ENCODE peak calls at places on chromosome 20, in ten cellular contexts. G, C, V, B, A, Z, M, E, P and S are unnamed samples.
A peak's percentile ranks its signal among the peaks of the same experiment; 100 is the strongest.

GRCh38 chr20:3158968-3159431 is 665 bp downstream of the FASTKD5 start:
- DNase-seq in C (peak; percentile 15), M (no peak), A (no peak), E (no peak), B (no peak), Z (peak; percentile 28), P (no peak), V (no peak), G (no peak), S (no peak)

GRCh38 chr20:23623666-23624065 is 14.1 kb downstream of the CST3 start:
- DNase-seq in V (no peak), M (no peak), A (no peak), E (no peak), C (peak; percentile 61), B (no peak), Z (no peak), G (no peak), P (no peak), S (no peak)

GRCh38 chr20:63392465-63393365 is 31.6 kb upstream of the CHRNA4 start:
- DNase-seq in V (no peak), P (no peak), E (no peak), C (no peak), Z (no peak), A (no peak), B (no peak), M (no peak), G (no peak), S (no peak)

GRCh38 chr20:50191065-50191565 is 485 bp downstream of the CEBPB start:
- DNase-seq in P (peak; percentile 81), M (peak; percentile 68), G (no peak), A (no peak), C (peak; percentile 67), B (no peak), V (peak; percentile 85), Z (no peak), E (no peak), S (no peak)

GRCh38 chr20:32941155-32941885 is 62.9 kb downstream of the SUN5 start:
- DNase-seq in P (no peak), G (no peak), C (no peak), B (no peak), V (no peak), M (no peak), E (no peak), A (no peak), Z (no peak), S (no peak)

GRCh38 chr20:16533493-16533892 is 39.8 kb downstream of the KIF16B start:
- DNase-seq in B (no peak), C (no peak), A (no peak), Z (no peak), G (no peak), M (no peak), E (no peak), V (no peak), P (no peak), S (no peak)

GRCh38 chr20:39338977-39339376 is 376.8 kb downstream of the DHX35 start:
- DNase-seq in G (no peak), P (peak; percentile 40), Z (no peak), V (no peak), M (peak; percentile 23), B (no peak), A (no peak), C (no peak), E (no peak), S (no peak)

GRCh38 chr20:49486064-49486463 is 3.6 kb upstream of the KCNB1 start:
- DNase-seq in M (no peak), B (no peak), A (no peak), G (no peak), P (no peak), V (no peak), E (no peak), Z (no peak), C (no peak), S (no peak)

GRCh38 chr20:49641683-49642649 is 71.7 kb downstream of the B4GALT5 start:
- DNase-seq in Z (no peak), E (no peak), B (no peak), G (no peak), P (no peak), C (no peak), V (no peak), M (peak; percentile 53), A (no peak), S (no peak)

GRCh38 chr20:34632870-34633452 is 43.9 kb downstream of the PIGU start:
- DNase-seq in G (no peak), C (no peak), V (no peak), B (no peak), A (peak; percentile 5), Z (no peak), P (no peak), M (no peak), E (no peak), S (no peak)

GRCh38 chr20:63579017-63579705 is 5.1 kb upstream of the HELZ2 start:
- DNase-seq in Z (no peak), C (no peak), V (no peak), B (no peak), M (no peak), E (no peak), G (no peak), P (no peak), A (no peak), S (no peak)

GRCh38 chr20:53652090-53652858 is 58.6 kb upstream of the ZNF217 start:
- DNase-seq in G (no peak), V (no peak), Z (peak; percentile 38), M (no peak), A (no peak), C (no peak), E (no peak), P (no peak), B (no peak), S (no peak)

DNA sequence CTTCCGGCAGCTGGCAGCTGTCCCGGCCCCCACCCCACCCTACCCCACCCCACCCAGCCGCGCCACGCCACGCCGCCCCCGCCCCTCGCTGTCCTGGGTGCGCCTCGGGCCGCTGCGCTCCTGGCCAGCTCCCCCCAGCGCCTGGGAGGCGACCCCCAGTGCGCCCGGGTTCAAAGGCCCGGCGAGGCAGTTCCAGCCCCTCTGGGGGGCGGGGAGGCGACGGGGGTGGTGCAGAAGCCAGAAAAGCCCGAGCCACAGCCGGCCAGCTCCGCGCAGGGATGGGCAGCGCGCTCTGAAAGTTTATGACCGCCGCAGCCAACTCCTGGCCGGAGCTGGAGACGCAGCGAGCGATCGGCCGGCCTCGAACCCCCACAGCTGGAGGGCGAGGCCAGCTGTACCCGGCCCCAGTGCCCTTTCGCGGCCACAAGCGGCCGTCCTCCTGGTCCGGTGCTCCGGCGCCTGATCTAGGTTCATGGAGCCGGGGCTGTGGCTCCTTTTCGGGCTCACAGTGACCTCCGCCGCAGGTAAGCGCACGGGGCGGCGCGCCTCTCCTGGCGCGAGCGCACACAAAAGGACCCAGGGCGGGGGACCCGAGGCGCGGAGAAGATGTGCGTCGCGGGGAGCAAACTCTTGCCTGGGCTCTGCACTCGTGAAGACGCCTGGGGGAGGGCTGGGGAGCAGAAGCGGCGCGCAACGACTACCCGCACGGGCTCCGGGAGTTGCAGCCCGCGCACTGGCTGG is at the start of gene EDN3:
- DNase-seq in B (no peak), A (peak; percentile 74), E (no peak), C (no peak), V (no peak), P (no peak), M (no peak), G (no peak), Z (no peak), S (no peak)
- H3K4me3 ChIP-seq in B (no peak within 1 kb of the TSS), A (peak within 1 kb of the TSS; percentile 49), E (no peak within 1 kb of the TSS), C (no peak within 1 kb of the TSS), V (no peak within 1 kb of the TSS), P (no peak within 1 kb of the TSS), M (no peak within 1 kb of the TSS), G (no peak within 1 kb of the TSS), Z (peak within 1 kb of the TSS; percentile 40), S (no peak within 1 kb of the TSS)

DNA sequence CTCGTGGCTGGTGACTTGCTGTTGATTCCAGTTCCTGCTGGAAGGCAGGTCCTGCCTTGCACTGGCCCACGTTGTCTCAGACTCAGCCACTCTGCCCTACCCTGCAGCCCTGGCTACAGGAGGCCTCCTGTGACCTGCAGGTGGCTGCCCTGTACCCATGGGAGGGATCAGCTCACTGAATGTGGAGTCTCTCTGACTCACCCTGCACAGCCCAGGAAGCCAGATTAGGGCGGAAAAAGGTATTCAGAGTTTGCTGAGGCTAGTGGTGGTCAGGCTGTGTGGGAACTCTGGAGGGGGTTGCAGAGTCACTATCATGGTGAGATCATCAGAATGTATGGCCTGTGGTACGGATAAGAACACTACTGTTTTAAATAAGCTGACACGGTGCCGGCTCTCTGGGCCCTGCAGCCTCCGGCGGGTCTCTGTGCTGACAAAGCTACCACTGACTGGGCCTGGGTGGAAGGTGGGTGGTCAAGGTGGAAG is 24.7 kb upstream of the PYGB start:
- DNase-seq in C (peak; percentile 91), G (peak; percentile 95), B (peak; percentile 78), A (peak; percentile 90), Z (peak; percentile 92), M (no peak), E (peak; percentile 50), V (no peak), P (no peak), S (peak; percentile 92)
- TF ChIP-seq CTCF in C (peak; percentile 16), G (no peak), B (no peak), A (peak; percentile 60), Z (peak; percentile 47), M (no peak), E (peak; percentile 0), V (no peak), P (no peak), S (peak; percentile 21)

GRCh38 chr20:9262653-9263194 is 193.8 kb downstream of the PLCB4 start:
- DNase-seq in C (no peak), P (no peak), M (no peak), V (no peak), E (no peak), Z (no peak), B (no peak), G (peak; percentile 2), A (no peak), S (no peak)
- H3K4me3 ChIP-seq in C (no peak overlapping the region), P (no peak overlapping the region), M (no peak overlapping the region), V (no peak overlapping the region), E (no peak overlapping the region), Z (no peak overlapping the region), B (no peak overlapping the region), G (no peak overlapping the region), A (no peak overlapping the region), S (no peak overlapping the region)

GRCh38 chr20:19625416-19625815 is 132.6 kb upstream of the RIN2 start:
- DNase-seq in A (no peak), V (no peak), G (no peak), B (no peak), Z (no peak), E (no peak), C (no peak), M (no peak), P (no peak), S (no peak)

GRCh38 chr20:19631410-19631809 is 126.6 kb upstream of the RIN2 start:
- DNase-seq in Z (peak; percentile 13), P (no peak), C (no peak), G (no peak), E (no peak), M (no peak), A (no peak), B (no peak), V (no peak), S (no peak)

GRCh38 chr20:19624221-19624620 is 133.8 kb upstream of the RIN2 start:
- DNase-seq in C (no peak), Z (no peak), E (no peak), G (no peak), M (no peak), V (no peak), P (no peak), B (no peak), A (no peak), S (no peak)

GRCh38 chr20:19626896-19627295 is 131.2 kb upstream of the RIN2 start:
- DNase-seq in V (no peak), A (no peak), C (no peak), B (no peak), M (peak; percentile 47), G (no peak), E (no peak), P (no peak), Z (no peak), S (no peak)

GRCh38 chr20:19628570-19629134 is 129.4 kb upstream of the RIN2 start:
- DNase-seq in C (peak; percentile 85), G (peak; percentile 24), Z (peak; percentile 80), P (peak; percentile 27), V (no peak), M (peak; percentile 80), B (peak; percentile 43), A (peak; percentile 92), E (no peak), S (peak; percentile 44)
- TF ChIP-seq CTCF in C (peak; percentile 86), G (peak; percentile 72), Z (peak; percentile 68), P (peak; percentile 58), V (peak; percentile 38), M (peak; percentile 57), B (peak; percentile 78), A (peak; percentile 86), E (peak; percentile 67), S (peak; percentile 74)